ENCODE peak calls at places on chromosomes 6 and 20, in eight cellular contexts. Y is epithelial cell of esophagus; H is OCI-LY7; P is spleen; Q is neural progenitor cell; D is stimulated activated CD8-positive, alpha-beta memory T cell treated with anti-CD3 and anti-CD28 coated beads, Interleukin-15, amount 100 ng/mL, for 24 hours; U is B cell; W is neural crest cell. J is an unnamed sample.

GRCh38 chr6:32883789-32884188 is 29.8 kb downstream of the PSMB9 start:
- DNase-seq in Y (peak; percentile 45), D (no peak), U (no peak), P (no peak), H (no peak), Q (peak; percentile 40), W (no peak), J (peak; percentile 87)

GRCh38 chr6:144334150-144334708 is 49.1 kb downstream of the UTRN start:
- DNase-seq in D (no peak), H (peak; percentile 68), P (peak; percentile 90), Q (no peak), U (peak; percentile 59), W (no peak), Y (no peak), J (peak; percentile 89)

GRCh38 chr20:4470375-4470774 is 251.3 kb upstream of the PRND start:
- DNase-seq in Q (no peak), H (no peak), D (no peak), Y (no peak), W (no peak), P (no peak), U (no peak), J (no peak)

GRCh38 chr6:108735991-108736345 is 112.3 kb upstream of the ARMC2 start:
- DNase-seq in P (no peak), Y (no peak), Q (no peak), U (peak; percentile 30), H (no peak), W (no peak), D (no peak), J (no peak)

GRCh38 chr6:97669191-97669651 is 386.2 kb upstream of the MMS22L start:
- DNase-seq in H (no peak), D (no peak), Q (peak; percentile 62), W (peak; percentile 25), Y (peak; percentile 10), U (peak; percentile 6), P (peak; percentile 78), J (no peak)

GRCh38 chr6:44304282-44305199 is 8.6 kb downstream of the AARS2 start:
- DNase-seq in H (peak; percentile 50), Y (peak; percentile 39), W (peak; percentile 48), Q (peak; percentile 71), U (peak; percentile 75), P (peak; percentile 83), D (no peak), J (peak; percentile 71)

GRCh38 chr20:60054716-60055371 is 96.6 kb downstream of the CDH26 start:
- DNase-seq in Y (no peak), W (no peak), D (no peak), Q (no peak), P (peak; percentile 83), H (no peak), U (no peak), J (peak; percentile 99)

GRCh38 chr6:11853678-11854417 is 75.2 kb upstream of the ADTRP start:
- DNase-seq in Y (no peak), U (no peak), D (no peak), Q (no peak), W (no peak), H (no peak), P (no peak), J (peak; percentile 52)

GRCh38 chr6:70530023-70530422 is 36.7 kb upstream of the SDHAF4 start:
- DNase-seq in D (no peak), Q (no peak), P (no peak), U (no peak), Y (no peak), W (no peak), H (no peak), J (no peak)

GRCh38 chr6:155158044-155158843 is 105.6 kb upstream of the CLDN20 start:
- DNase-seq in P (no peak), U (no peak), W (no peak), Y (peak; percentile 64), Q (no peak), H (peak; percentile 43), D (no peak), J (no peak)

GRCh38 chr20:19821605-19822004 is 63.5 kb downstream of the RIN2 start:
- DNase-seq in Y (no peak), Q (no peak), D (no peak), H (no peak), U (no peak), P (no peak), W (no peak), J (no peak)

GRCh38 chr6:1009041-1009440 is 302.9 kb upstream of the FOXQ1 start:
- DNase-seq in U (no peak), Q (no peak), D (no peak), P (no peak), W (no peak), H (no peak), Y (no peak), J (no peak)

GRCh38 chr6:20403080-20403765 is 1.5 kb downstream of the E2F3 start:
- DNase-seq in U (peak; percentile 88), W (peak; percentile 74), H (peak; percentile 93), P (peak; percentile 99), D (peak; percentile 70), Y (peak; percentile 84), Q (peak; percentile 90), J (peak; percentile 98)

GRCh38 chr6:41426888-41427641 is 91.7 kb downstream of the NCR2 start:
- DNase-seq in Y (no peak), W (no peak), P (peak; percentile 85), H (no peak), D (no peak), U (no peak), Q (peak; percentile 38), J (peak; percentile 32)

GRCh38 chr20:62662422-62662821 is 20.1 kb downstream of the SLCO4A1 start:
- DNase-seq in Y (peak; percentile 88), U (no peak), W (no peak), H (no peak), D (no peak), Q (no peak), P (no peak), J (no peak)

GRCh38 chr6:3532296-3532916 is 75.6 kb upstream of the SLC22A23 start:
- DNase-seq in D (no peak), Q (no peak), H (no peak), W (no peak), P (no peak), U (no peak), Y (no peak), J (no peak)

GRCh38 chr20:38885357-38885756 is 40.9 kb upstream of the FAM83D start:
- DNase-seq in U (no peak), W (no peak), H (no peak), Q (no peak), D (no peak), Y (no peak), P (peak; percentile 11), J (no peak)

GRCh38 chr20:50815162-50815989 is 20.5 kb downstream of the BCAS4 start:
- DNase-seq in H (peak; percentile 92), Q (no peak), U (no peak), D (no peak), P (no peak), W (no peak), Y (peak; percentile 44), J (peak; percentile 51)

GRCh38 chr20:12210591-12210990 is 292.9 kb downstream of the BTBD3 start:
- DNase-seq in P (no peak), W (no peak), H (no peak), D (no peak), U (no peak), Q (no peak), Y (no peak), J (no peak)

GRCh38 chr6:26427093-26427809 is 13.1 kb upstream of the BTN3A3 start:
- DNase-seq in H (no peak), P (no peak), D (no peak), W (no peak), U (no peak), Y (no peak), Q (no peak), J (no peak)